ENCODE peak calls at places on chromosome 6, in six cellular contexts. One of them, this sample, is unnamed.

GRCh38 chr6:43847741-43848630 is 78.0 kb downstream of the VEGFA start:
- DNase-seq in HT1080: no peak
- DNase-seq in AG08396: no peak
- DNase-seq in lower lobe of right lung: no peak
- DNase-seq in HCT116: no peak
- DNase-seq in stimulated activated CD4-positive, alpha-beta T cell treated with anti-CD3 and anti-CD28 coated beads, Interleukin-1b, Interleukin-23, amount 100 ng/mL, for 24 hours: no peak
- DNase-seq in this sample: no peak

GRCh38 chr6:25637211-25637610 is 14.8 kb upstream of the SCGN start:
- DNase-seq in lower lobe of right lung: no peak
- DNase-seq in HCT116: no peak
- DNase-seq in stimulated activated CD4-positive, alpha-beta T cell treated with anti-CD3 and anti-CD28 coated beads, Interleukin-1b, Interleukin-23, amount 100 ng/mL, for 24 hours: no peak
- DNase-seq in AG08396: no peak
- DNase-seq in HT1080: no peak
- DNase-seq in this sample: no peak

GRCh38 chr6:40882321-40882720 is 156.7 kb downstream of the UNC5CL start:
- DNase-seq in lower lobe of right lung: no peak
- DNase-seq in HT1080: no peak
- DNase-seq in HCT116: no peak
- DNase-seq in AG08396: no peak
- DNase-seq in stimulated activated CD4-positive, alpha-beta T cell treated with anti-CD3 and anti-CD28 coated beads, Interleukin-1b, Interleukin-23, amount 100 ng/mL, for 24 hours: no peak
- DNase-seq in this sample: no peak

GRCh38 chr6:121651420-121651819 is 216.0 kb downstream of the GJA1 start:
- DNase-seq in stimulated activated CD4-positive, alpha-beta T cell treated with anti-CD3 and anti-CD28 coated beads, Interleukin-1b, Interleukin-23, amount 100 ng/mL, for 24 hours: no peak
- DNase-seq in lower lobe of right lung: no peak
- DNase-seq in AG08396: no peak
- DNase-seq in HT1080: peak; percentile 33
- DNase-seq in HCT116: no peak
- DNase-seq in this sample: no peak

GRCh38 chr6:19472168-19472567 is 365.0 kb upstream of the ID4 start:
- DNase-seq in HCT116: peak; percentile 22
- DNase-seq in AG08396: no peak
- DNase-seq in stimulated activated CD4-positive, alpha-beta T cell treated with anti-CD3 and anti-CD28 coated beads, Interleukin-1b, Interleukin-23, amount 100 ng/mL, for 24 hours: no peak
- DNase-seq in lower lobe of right lung: no peak
- DNase-seq in HT1080: peak; percentile 83
- DNase-seq in this sample: no peak

GRCh38 chr6:152950240-152950639 is 32.6 kb downstream of the FBXO5 start:
- DNase-seq in stimulated activated CD4-positive, alpha-beta T cell treated with anti-CD3 and anti-CD28 coated beads, Interleukin-1b, Interleukin-23, amount 100 ng/mL, for 24 hours: no peak
- DNase-seq in AG08396: no peak
- DNase-seq in HT1080: no peak
- DNase-seq in HCT116: no peak
- DNase-seq in lower lobe of right lung: no peak
- DNase-seq in this sample: no peak

GRCh38 chr6:109767961-109768360 is 76.9 kb downstream of the FIG4 start:
- DNase-seq in HCT116: no peak
- DNase-seq in stimulated activated CD4-positive, alpha-beta T cell treated with anti-CD3 and anti-CD28 coated beads, Interleukin-1b, Interleukin-23, amount 100 ng/mL, for 24 hours: no peak
- DNase-seq in lower lobe of right lung: no peak
- DNase-seq in HT1080: peak; percentile 76
- DNase-seq in AG08396: no peak
- DNase-seq in this sample: no peak

GRCh38 chr6:113696960-113697359 is 160.2 kb upstream of the MARCKS start:
- DNase-seq in AG08396: no peak
- DNase-seq in lower lobe of right lung: no peak
- DNase-seq in HCT116: no peak
- DNase-seq in HT1080: no peak
- DNase-seq in stimulated activated CD4-positive, alpha-beta T cell treated with anti-CD3 and anti-CD28 coated beads, Interleukin-1b, Interleukin-23, amount 100 ng/mL, for 24 hours: no peak
- DNase-seq in this sample: no peak

GRCh38 chr6:144820270-144820669 is 535.1 kb downstream of the UTRN start:
- DNase-seq in stimulated activated CD4-positive, alpha-beta T cell treated with anti-CD3 and anti-CD28 coated beads, Interleukin-1b, Interleukin-23, amount 100 ng/mL, for 24 hours: no peak
- DNase-seq in HT1080: peak; percentile 57
- DNase-seq in HCT116: peak; percentile 24
- DNase-seq in lower lobe of right lung: no peak
- DNase-seq in AG08396: no peak
- DNase-seq in this sample: no peak

GRCh38 chr6:46175446-46175845 is 4.7 kb upstream of the ENPP5 start:
- DNase-seq in AG08396: no peak
- DNase-seq in lower lobe of right lung: no peak
- DNase-seq in stimulated activated CD4-positive, alpha-beta T cell treated with anti-CD3 and anti-CD28 coated beads, Interleukin-1b, Interleukin-23, amount 100 ng/mL, for 24 hours: no peak
- DNase-seq in HCT116: no peak
- DNase-seq in HT1080: no peak
- DNase-seq in this sample: no peak

GRCh38 chr6:75422024-75422639 is 71.5 kb downstream of the FILIP1 start:
- DNase-seq in AG08396: no peak
- DNase-seq in lower lobe of right lung: no peak
- DNase-seq in HT1080: no peak
- DNase-seq in HCT116: no peak
- DNase-seq in stimulated activated CD4-positive, alpha-beta T cell treated with anti-CD3 and anti-CD28 coated beads, Interleukin-1b, Interleukin-23, amount 100 ng/mL, for 24 hours: no peak
- DNase-seq in this sample: no peak

GRCh38 chr6:159646136-159646535 is 46.9 kb downstream of the SOD2 start:
- DNase-seq in stimulated activated CD4-positive, alpha-beta T cell treated with anti-CD3 and anti-CD28 coated beads, Interleukin-1b, Interleukin-23, amount 100 ng/mL, for 24 hours: no peak
- DNase-seq in lower lobe of right lung: no peak
- DNase-seq in AG08396: no peak
- DNase-seq in HCT116: no peak
- DNase-seq in HT1080: no peak
- DNase-seq in this sample: no peak

GRCh38 chr6:77986380-77987034 is 333.7 kb downstream of the MEI4 start:
- DNase-seq in HCT116: no peak
- DNase-seq in HT1080: no peak
- DNase-seq in stimulated activated CD4-positive, alpha-beta T cell treated with anti-CD3 and anti-CD28 coated beads, Interleukin-1b, Interleukin-23, amount 100 ng/mL, for 24 hours: no peak
- DNase-seq in AG08396: no peak
- DNase-seq in lower lobe of right lung: no peak
- DNase-seq in this sample: no peak

GRCh38 chr6:97621111-97621510 is 338.1 kb upstream of the MMS22L start:
- DNase-seq in AG08396: no peak
- DNase-seq in stimulated activated CD4-positive, alpha-beta T cell treated with anti-CD3 and anti-CD28 coated beads, Interleukin-1b, Interleukin-23, amount 100 ng/mL, for 24 hours: no peak
- DNase-seq in lower lobe of right lung: no peak
- DNase-seq in HCT116: no peak
- DNase-seq in HT1080: no peak
- DNase-seq in this sample: no peak

This sample was measured in left cardiac atrium.